ENCODE peak calls at places on chromosomes 12 and 14, in nine cellular contexts. G is small intestine; I is GM23338; K is stomach; L is Panc1; E is fibroblast of lung; J is IMR-90; S is CD8-positive, alpha-beta memory T cell; T is neuronal stem cell. F is an unnamed sample.

GRCh38 chr14:33790996-33791395 is 159.9 kb downstream of the EGLN3 start:
- DNase-seq in G (no peak), I (no peak), K (no peak), L (no peak), E (no peak), J (no peak), S (no peak), T (no peak), F (no peak)

GRCh38 chr12:48106574-48107251 is 834 bp upstream of the SENP1 start:
- DNase-seq in G (no peak), I (no peak), K (no peak), L (no peak), E (no peak), J (peak; percentile 2), S (no peak), T (no peak), F (no peak)

GRCh38 chr14:22882529-22883190 is 362 bp upstream of the REM2 start:
- DNase-seq in G (peak; percentile 45), I (peak; percentile 90), K (peak; percentile 50), L (no peak), E (peak; percentile 47), J (peak; percentile 46), S (peak; percentile 60), T (no peak), F (no peak)

GRCh38 chr12:101969-102878 is 35.7 kb downstream of the IQSEC3 start:
- DNase-seq in G (no peak), I (peak; percentile 47), K (no peak), L (no peak), E (no peak), J (no peak), S (no peak), T (peak; percentile 54), F (no peak)

GRCh38 chr12:103668520-103668919 is 81.4 kb downstream of the STAB2 start:
- DNase-seq in G (no peak), I (no peak), K (no peak), L (no peak), E (no peak), J (no peak), S (no peak), T (no peak), F (no peak)

GRCh38 chr14:41925409-41925808 is 318.7 kb downstream of the LRFN5 start:
- DNase-seq in G (no peak), I (peak; percentile 65), K (no peak), L (peak; percentile 17), E (peak; percentile 65), J (peak; percentile 1), S (no peak), T (peak; percentile 12), F (no peak)

GRCh38 chr12:59904874-59905521 is 309.2 kb downstream of the SLC16A7 start:
- DNase-seq in G (no peak), I (no peak), K (no peak), L (no peak), E (peak; percentile 30), J (peak; percentile 74), S (no peak), T (no peak), F (no peak)

GRCh38 chr14:86990396-86990795 is 1002.6 kb downstream of the GALC start:
- DNase-seq in G (no peak), I (no peak), K (no peak), L (no peak), E (no peak), J (no peak), S (no peak), T (no peak), F (no peak)

GRCh38 chr14:64692597-64693350 is 11.4 kb upstream of the PLEKHG3 start:
- DNase-seq in G (no peak), I (no peak), K (peak; percentile 33), L (no peak), E (no peak), J (no peak), S (no peak), T (no peak), F (no peak)

GRCh38 chr12:124217508-124217981 is 77.3 kb upstream of the RFLNA start:
- DNase-seq in G (no peak), I (peak; percentile 28), K (no peak), L (no peak), E (no peak), J (no peak), S (no peak), T (peak; percentile 35), F (no peak)

GRCh38 chr12:2052861-2053674 is at the start of gene CACNA1C:
- DNase-seq in G (peak; percentile 16), I (peak; percentile 71), K (peak; percentile 34), L (no peak), E (peak; percentile 59), J (peak; percentile 66), S (peak; percentile 55), T (peak; percentile 68), F (no peak)

GRCh38 chr12:126944684-126945083 is 1322.3 kb upstream of the TMEM132C start:
- DNase-seq in G (no peak), I (no peak), K (no peak), L (no peak), E (no peak), J (no peak), S (no peak), T (no peak), F (no peak)

GRCh38 chr12:66140726-66141125 is 10.2 kb upstream of the LLPH start:
- DNase-seq in G (no peak), I (peak; percentile 27), K (no peak), L (no peak), E (peak; percentile 22), J (no peak), S (no peak), T (no peak), F (no peak)

GRCh38 chr12:69908208-69908607 is 83.2 kb downstream of the MYRFL start:
- DNase-seq in G (no peak), I (no peak), K (no peak), L (no peak), E (no peak), J (no peak), S (no peak), T (no peak), F (no peak)

GRCh38 chr14:75753696-75754095 is 92.7 kb downstream of the TTLL5 start:
- DNase-seq in G (no peak), I (no peak), K (no peak), L (no peak), E (no peak), J (no peak), S (no peak), T (no peak), F (no peak)

GRCh38 chr12:68094645-68095395 is 64.7 kb downstream of the IFNG start:
- DNase-seq in G (no peak), I (no peak), K (no peak), L (no peak), E (no peak), J (no peak), S (no peak), T (no peak), F (no peak)

GRCh38 chr14:96479435-96480146 is 22.6 kb upstream of the PAPOLA start:
- DNase-seq in G (no peak), I (no peak), K (no peak), L (no peak), E (peak; percentile 17), J (peak; percentile 44), S (no peak), T (no peak), F (no peak)

GRCh38 chr14:36091096-36091495 is 85.4 kb downstream of the PTCSC3 start:
- DNase-seq in G (peak; percentile 91), I (no peak), K (peak; percentile 47), L (no peak), E (peak; percentile 89), J (peak; percentile 93), S (no peak), T (no peak), F (no peak)

GRCh38 chr12:131121705-131122405 is 168.1 kb downstream of the ADGRD1 start:
- DNase-seq in G (no peak), I (no peak), K (no peak), L (no peak), E (no peak), J (no peak), S (no peak), T (no peak), F (no peak)

GRCh38 chr14:49692191-49692757 is 646 bp upstream of the KLHDC1 start:
- DNase-seq in G (peak; percentile 19), I (no peak), K (no peak), L (no peak), E (no peak), J (peak; percentile 8), S (no peak), T (no peak), F (no peak)

GRCh38 chr14:24307575-24308341 is at the start of gene CIDEB:
- DNase-seq in G (peak; percentile 95), I (peak; percentile 76), K (peak; percentile 74), L (peak; percentile 33), E (peak; percentile 53), J (peak; percentile 43), S (peak; percentile 71), T (peak; percentile 53), F (no peak)

GRCh38 chr12:47377414-47378221 is 297.9 kb upstream of the AMIGO2 start:
- DNase-seq in G (no peak), I (no peak), K (peak; percentile 72), L (no peak), E (peak; percentile 100), J (peak; percentile 100), S (no peak), T (no peak), F (no peak)

GRCh38 chr12:6949063-6949594 is 2.0 kb upstream of the PTPN6 start:
- DNase-seq in G (no peak), I (no peak), K (no peak), L (no peak), E (no peak), J (no peak), S (peak; percentile 68), T (no peak), F (no peak)
- H3K4me3 ChIP-seq in G (no peak overlapping the region), I (no peak overlapping the region), K (no peak overlapping the region), L (no peak overlapping the region), E (no peak overlapping the region), J (no peak overlapping the region), S (peak overlapping the region; percentile 56), T (no peak overlapping the region), F (no peak overlapping the region)

DNA sequence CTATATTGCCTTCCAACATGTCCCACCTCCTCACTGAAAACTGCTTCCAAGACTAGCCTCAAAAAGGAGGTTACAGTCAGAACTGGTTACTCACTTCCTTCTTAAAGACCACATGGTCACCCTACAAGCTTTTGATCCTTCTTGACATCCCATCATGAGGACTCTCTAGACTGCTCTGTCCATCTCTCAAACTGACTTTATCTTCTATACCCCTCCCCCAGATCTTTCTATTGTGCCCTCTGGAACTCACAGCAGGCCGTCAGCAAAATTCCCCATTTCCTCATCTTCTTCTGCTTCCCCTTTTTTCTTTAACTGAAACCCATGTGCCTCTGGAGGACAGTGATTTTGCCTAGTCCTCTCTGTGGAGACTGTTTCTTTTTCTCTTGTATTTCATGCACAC is 18.1 kb upstream of the IGF1 start:
- DNase-seq in G (no peak), I (no peak), K (no peak), L (no peak), E (no peak), J (no peak), S (no peak), T (no peak), F (no peak)
- H3K36me3 ChIP-seq in G (no peaks in the 10 kb centered on the region), I (no peaks in the 10 kb centered on the region), K (no peaks in the 10 kb centered on the region), L (no peaks in the 10 kb centered on the region), E (no peaks in the 10 kb centered on the region), J (no peaks in the 10 kb centered on the region), S (no peaks in the 10 kb centered on the region), T (no peaks in the 10 kb centered on the region), F (no peaks in the 10 kb centered on the region)

GRCh38 chr12:97595936-97596335 is 133.3 kb downstream of the RMST start:
- DNase-seq in G (peak; percentile 64), I (no peak), K (no peak), L (no peak), E (no peak), J (no peak), S (no peak), T (no peak), F (no peak)
- H3K4me3 ChIP-seq in G (no peak overlapping the region), I (no peak overlapping the region), K (no peak overlapping the region), L (no peak overlapping the region), E (no peak overlapping the region), J (no peak overlapping the region), S (no peak overlapping the region), T (no peak overlapping the region), F (no peak overlapping the region)

GRCh38 chr12:110372056-110372425 is 31.5 kb downstream of the ANAPC7 start:
- DNase-seq in G (no peak), I (no peak), K (no peak), L (no peak), E (no peak), J (no peak), S (no peak), T (no peak), F (no peak)
- H3K36me3 ChIP-seq in G (peaks cover 14% of the 10 kb centered on the region), I (peaks cover 38% of the 10 kb centered on the region), K (peaks cover 74% of the 10 kb centered on the region), L (peaks cover 15% of the 10 kb centered on the region), E (peaks cover 22% of the 10 kb centered on the region), J (peaks cover 35% of the 10 kb centered on the region), S (peaks cover 18% of the 10 kb centered on the region), T (peaks cover 76% of the 10 kb centered on the region), F (peaks cover 31% of the 10 kb centered on the region)

F was measured in iPS DF 6.9.